ENCODE peak calls at places on chromosomes 2 and 18, in six cellular contexts. One of them, this sample, is unnamed.
A peak's percentile ranks its signal among the peaks of the same experiment; 100 is the strongest.

GRCh38 chr2:191845876-191846786 is 757 bp downstream of the CAVIN2 start:
- DNase-seq in HAP-1: no peak
- DNase-seq in fibroblast of lung: no peak
- DNase-seq in thoracic aorta: no peak
- DNase-seq in adipocyte: no peak
- DNase-seq in CD8-positive, alpha-beta T cell: no peak
- DNase-seq in this sample: peak; percentile 37

GRCh38 chr18:36427831-36428230 is 130.3 kb downstream of the FHOD3 start:
- DNase-seq in HAP-1: no peak
- DNase-seq in fibroblast of lung: no peak
- DNase-seq in thoracic aorta: no peak
- DNase-seq in adipocyte: no peak
- DNase-seq in CD8-positive, alpha-beta T cell: no peak
- DNase-seq in this sample: no peak

GRCh38 chr2:212863185-212863588 is 288.2 kb downstream of the IKZF2 start:
- DNase-seq in HAP-1: peak; percentile 28
- DNase-seq in fibroblast of lung: peak; percentile 11
- DNase-seq in thoracic aorta: no peak
- DNase-seq in adipocyte: no peak
- DNase-seq in CD8-positive, alpha-beta T cell: no peak
- DNase-seq in this sample: peak; percentile 50

GRCh38 chr2:82837588-82838304 is 1621.3 kb downstream of the SUCLG1 start:
- DNase-seq in HAP-1: no peak
- DNase-seq in fibroblast of lung: peak; percentile 87
- DNase-seq in thoracic aorta: no peak
- DNase-seq in adipocyte: peak; percentile 75
- DNase-seq in CD8-positive, alpha-beta T cell: no peak
- DNase-seq in this sample: peak; percentile 88

GRCh38 chr18:9434240-9434701 is 41.0 kb upstream of the RALBP1 start:
- DNase-seq in HAP-1: peak; percentile 73
- DNase-seq in fibroblast of lung: no peak
- DNase-seq in thoracic aorta: no peak
- DNase-seq in adipocyte: no peak
- DNase-seq in CD8-positive, alpha-beta T cell: no peak
- DNase-seq in this sample: no peak

GRCh38 chr2:134574610-134575332 is 144.0 kb downstream of the TMEM163 start:
- DNase-seq in HAP-1: no peak
- DNase-seq in fibroblast of lung: no peak
- DNase-seq in thoracic aorta: no peak
- DNase-seq in adipocyte: no peak
- DNase-seq in CD8-positive, alpha-beta T cell: no peak
- DNase-seq in this sample: no peak

GRCh38 chr18:77106331-77106730 is 26.3 kb downstream of the MBP start:
- DNase-seq in HAP-1: no peak
- DNase-seq in fibroblast of lung: no peak
- DNase-seq in thoracic aorta: no peak
- DNase-seq in adipocyte: no peak
- DNase-seq in CD8-positive, alpha-beta T cell: peak; percentile 66
- DNase-seq in this sample: no peak

GRCh38 chr2:48944961-48945360 is 189.4 kb upstream of the LHCGR start:
- DNase-seq in HAP-1: no peak
- DNase-seq in fibroblast of lung: peak; percentile 51
- DNase-seq in thoracic aorta: no peak
- DNase-seq in adipocyte: no peak
- DNase-seq in CD8-positive, alpha-beta T cell: no peak
- DNase-seq in this sample: no peak

GRCh38 chr2:205903549-205904129 is 182.3 kb downstream of the INO80D start:
- DNase-seq in HAP-1: peak; percentile 55
- DNase-seq in fibroblast of lung: no peak
- DNase-seq in thoracic aorta: no peak
- DNase-seq in adipocyte: peak; percentile 11
- DNase-seq in CD8-positive, alpha-beta T cell: no peak
- DNase-seq in this sample: no peak

GRCh38 chr2:168920504-168921157 is 19.5 kb downstream of the G6PC2 start:
- DNase-seq in HAP-1: no peak
- DNase-seq in fibroblast of lung: peak; percentile 7
- DNase-seq in thoracic aorta: no peak
- DNase-seq in adipocyte: peak; percentile 74
- DNase-seq in CD8-positive, alpha-beta T cell: no peak
- DNase-seq in this sample: no peak

GRCh38 chr2:236746833-236747232 is 177.2 kb downstream of the ACKR3 start:
- DNase-seq in HAP-1: no peak
- DNase-seq in fibroblast of lung: no peak
- DNase-seq in thoracic aorta: no peak
- DNase-seq in adipocyte: no peak
- DNase-seq in CD8-positive, alpha-beta T cell: no peak
- DNase-seq in this sample: no peak

GRCh38 chr2:160349306-160349705 is 144.3 kb downstream of the RBMS1 start:
- DNase-seq in HAP-1: no peak
- DNase-seq in fibroblast of lung: peak; percentile 52
- DNase-seq in thoracic aorta: no peak
- DNase-seq in adipocyte: no peak
- DNase-seq in CD8-positive, alpha-beta T cell: no peak
- DNase-seq in this sample: no peak
- H3K36me3 ChIP-seq in HAP-1: no peaks in the 10 kb centered on the region
- H3K36me3 ChIP-seq in fibroblast of lung: peaks cover 3% of the 10 kb centered on the region
- H3K36me3 ChIP-seq in thoracic aorta: no peaks in the 10 kb centered on the region
- H3K36me3 ChIP-seq in adipocyte: peaks cover 22% of the 10 kb centered on the region
- H3K36me3 ChIP-seq in CD8-positive, alpha-beta T cell: no peaks in the 10 kb centered on the region
- H3K36me3 ChIP-seq in this sample: no peaks in the 10 kb centered on the region

DNA sequence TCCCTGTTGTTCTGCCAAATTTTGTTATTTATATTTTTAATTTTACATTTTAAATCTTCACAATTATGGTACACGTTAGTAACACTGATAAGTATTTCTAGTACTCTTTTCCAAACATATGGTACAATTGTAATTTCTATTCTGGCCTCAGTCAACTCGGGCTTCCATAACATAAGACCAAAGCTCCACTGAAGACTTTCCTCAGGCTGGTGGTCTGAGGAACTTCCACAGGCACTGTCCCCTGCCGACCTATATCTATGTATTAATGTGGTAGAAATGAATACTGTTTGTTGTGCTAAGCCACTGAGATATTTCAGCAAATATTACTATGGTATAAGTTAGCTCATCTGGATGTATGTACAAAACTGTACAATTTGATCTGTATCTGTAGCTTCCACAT is 407.6 kb upstream of the ZNF804A start:
- DNase-seq in HAP-1: no peak
- DNase-seq in fibroblast of lung: no peak
- DNase-seq in thoracic aorta: no peak
- DNase-seq in adipocyte: no peak
- DNase-seq in CD8-positive, alpha-beta T cell: no peak
- DNase-seq in this sample: no peak
- H3K36me3 ChIP-seq in HAP-1: no peaks in the 10 kb centered on the region
- H3K36me3 ChIP-seq in fibroblast of lung: no peaks in the 10 kb centered on the region
- H3K36me3 ChIP-seq in thoracic aorta: no peaks in the 10 kb centered on the region
- H3K36me3 ChIP-seq in adipocyte: no peaks in the 10 kb centered on the region
- H3K36me3 ChIP-seq in CD8-positive, alpha-beta T cell: no peaks in the 10 kb centered on the region
- H3K36me3 ChIP-seq in this sample: no peaks in the 10 kb centered on the region

GRCh38 chr18:3252843-3253242 is 5.2 kb downstream of the MYL12A start:
- DNase-seq in HAP-1: no peak
- DNase-seq in fibroblast of lung: no peak
- DNase-seq in thoracic aorta: no peak
- DNase-seq in adipocyte: no peak
- DNase-seq in CD8-positive, alpha-beta T cell: no peak
- DNase-seq in this sample: no peak
- H3K36me3 ChIP-seq in HAP-1: peaks cover 57% of the 10 kb centered on the region
- H3K36me3 ChIP-seq in fibroblast of lung: peaks cover 17% of the 10 kb centered on the region
- H3K36me3 ChIP-seq in thoracic aorta: peaks cover 39% of the 10 kb centered on the region
- H3K36me3 ChIP-seq in adipocyte: peaks cover 60% of the 10 kb centered on the region
- H3K36me3 ChIP-seq in CD8-positive, alpha-beta T cell: peaks cover 33% of the 10 kb centered on the region
- H3K36me3 ChIP-seq in this sample: peaks cover 49% of the 10 kb centered on the region

GRCh38 chr2:15631883-15632282 is 40.2 kb downstream of the DDX1 start:
- DNase-seq in HAP-1: no peak
- DNase-seq in fibroblast of lung: no peak
- DNase-seq in thoracic aorta: no peak
- DNase-seq in adipocyte: no peak
- DNase-seq in CD8-positive, alpha-beta T cell: no peak
- DNase-seq in this sample: no peak
- H3K36me3 ChIP-seq in HAP-1: peaks cover 84% of the 10 kb centered on the region
- H3K36me3 ChIP-seq in fibroblast of lung: peaks cover 7% of the 10 kb centered on the region
- H3K36me3 ChIP-seq in thoracic aorta: peaks cover 16% of the 10 kb centered on the region
- H3K36me3 ChIP-seq in adipocyte: peaks cover 90% of the 10 kb centered on the region
- H3K36me3 ChIP-seq in CD8-positive, alpha-beta T cell: peaks cover 33% of the 10 kb centered on the region
- H3K36me3 ChIP-seq in this sample: peaks cover 24% of the 10 kb centered on the region

DNA sequence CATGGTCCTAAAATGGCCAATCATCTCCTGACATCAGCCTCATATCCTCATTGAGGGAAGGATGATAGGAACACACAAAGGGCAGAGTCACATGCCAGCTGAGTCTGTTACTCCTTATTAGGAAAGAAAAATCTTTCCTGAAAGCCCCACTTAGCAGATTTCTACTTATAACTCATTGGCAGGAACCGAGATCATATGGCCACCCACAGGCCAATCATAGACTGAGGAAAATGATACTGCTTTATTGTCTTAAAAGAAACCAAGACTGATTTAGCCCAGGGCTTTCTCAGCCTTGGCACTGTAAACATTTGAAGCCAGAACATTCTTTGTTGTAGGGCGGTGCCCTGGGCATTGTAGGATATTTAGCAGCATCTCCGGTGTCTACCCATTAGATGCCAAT is 18.7 kb downstream of the GKN2 start:
- DNase-seq in HAP-1: no peak
- DNase-seq in fibroblast of lung: no peak
- DNase-seq in thoracic aorta: no peak
- DNase-seq in adipocyte: no peak
- DNase-seq in CD8-positive, alpha-beta T cell: no peak
- DNase-seq in this sample: peak; percentile 26
- H3K36me3 ChIP-seq in HAP-1: no peaks in the 10 kb centered on the region
- H3K36me3 ChIP-seq in fibroblast of lung: no peaks in the 10 kb centered on the region
- H3K36me3 ChIP-seq in thoracic aorta: no peaks in the 10 kb centered on the region
- H3K36me3 ChIP-seq in adipocyte: no peaks in the 10 kb centered on the region
- H3K36me3 ChIP-seq in CD8-positive, alpha-beta T cell: no peaks in the 10 kb centered on the region
- H3K36me3 ChIP-seq in this sample: no peaks in the 10 kb centered on the region

DNA sequence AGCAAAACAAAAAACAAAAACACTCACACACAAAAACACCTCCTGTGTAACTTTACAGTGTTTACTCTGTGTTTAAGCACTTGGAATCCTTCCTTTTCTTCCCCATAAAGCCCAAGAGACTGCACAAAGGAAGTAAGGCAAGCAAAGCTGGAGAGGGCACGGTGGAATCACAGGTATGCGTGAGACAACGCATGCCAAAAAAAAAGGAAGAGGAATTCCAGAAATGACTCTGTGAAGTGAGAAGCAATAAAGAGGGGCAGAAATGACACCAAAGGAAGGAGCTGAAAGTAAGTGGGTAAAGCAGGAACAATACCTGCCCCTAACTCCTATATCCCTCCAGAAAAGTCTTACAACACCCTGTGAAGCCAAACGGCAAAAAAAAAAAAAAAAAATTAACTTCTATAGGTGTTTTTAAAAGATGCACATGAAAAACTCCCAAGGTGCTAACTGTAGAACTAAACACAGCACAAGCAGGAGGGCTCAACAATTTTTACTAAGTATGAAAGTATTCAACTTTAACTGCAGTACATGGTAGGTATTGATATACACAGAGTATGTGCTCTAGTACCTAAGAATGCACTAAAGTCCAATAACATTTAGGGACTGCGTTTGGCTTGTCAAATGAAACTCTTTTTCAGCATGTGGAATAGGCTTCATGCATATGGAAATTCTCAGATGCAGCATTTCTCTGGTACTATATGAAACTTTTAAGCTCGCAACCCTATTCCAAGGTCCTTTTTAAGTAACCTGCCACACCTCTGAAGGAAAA is 9.1 kb downstream of the RND3 start:
- DNase-seq in HAP-1: peak; percentile 19
- DNase-seq in fibroblast of lung: peak; percentile 70
- DNase-seq in thoracic aorta: no peak
- DNase-seq in adipocyte: peak; percentile 54
- DNase-seq in CD8-positive, alpha-beta T cell: no peak
- DNase-seq in this sample: peak; percentile 54
- H3K36me3 ChIP-seq in HAP-1: no peaks in the 10 kb centered on the region
- H3K36me3 ChIP-seq in fibroblast of lung: peaks cover 9% of the 10 kb centered on the region
- H3K36me3 ChIP-seq in thoracic aorta: peaks cover 7% of the 10 kb centered on the region
- H3K36me3 ChIP-seq in adipocyte: peaks cover 64% of the 10 kb centered on the region
- H3K36me3 ChIP-seq in CD8-positive, alpha-beta T cell: no peaks in the 10 kb centered on the region
- H3K36me3 ChIP-seq in this sample: peaks cover 20% of the 10 kb centered on the region

DNA sequence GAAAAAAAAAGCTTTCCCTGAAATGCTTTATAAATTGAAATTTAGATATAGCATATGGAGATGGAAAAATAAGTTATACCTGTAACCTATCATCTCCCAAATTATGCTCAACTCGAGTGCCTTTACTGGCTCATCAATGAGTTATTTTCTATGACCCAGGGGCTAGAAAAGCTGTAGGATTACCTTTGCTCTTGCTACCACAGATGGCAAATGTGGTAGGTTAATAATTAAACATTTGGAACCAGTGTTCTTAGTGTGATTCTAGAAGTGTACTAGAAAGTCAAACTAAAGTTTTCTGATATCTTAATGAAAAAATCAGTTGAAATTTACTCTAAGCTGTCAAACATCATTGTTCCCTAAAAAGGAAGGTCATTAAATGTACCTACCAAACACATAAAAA is 22.5 kb downstream of the ALS2 start:
- DNase-seq in HAP-1: no peak
- DNase-seq in fibroblast of lung: no peak
- DNase-seq in thoracic aorta: no peak
- DNase-seq in adipocyte: no peak
- DNase-seq in CD8-positive, alpha-beta T cell: no peak
- DNase-seq in this sample: no peak
- H3K36me3 ChIP-seq in HAP-1: peaks cover 5% of the 10 kb centered on the region
- H3K36me3 ChIP-seq in fibroblast of lung: peaks cover 11% of the 10 kb centered on the region
- H3K36me3 ChIP-seq in thoracic aorta: peaks cover 31% of the 10 kb centered on the region
- H3K36me3 ChIP-seq in adipocyte: peaks cover 61% of the 10 kb centered on the region
- H3K36me3 ChIP-seq in CD8-positive, alpha-beta T cell: no peaks in the 10 kb centered on the region
- H3K36me3 ChIP-seq in this sample: peaks cover 27% of the 10 kb centered on the region

GRCh38 chr2:47561906-47562305 is 158.9 kb downstream of the MSH2 start:
- DNase-seq in HAP-1: no peak
- DNase-seq in fibroblast of lung: no peak
- DNase-seq in thoracic aorta: no peak
- DNase-seq in adipocyte: no peak
- DNase-seq in CD8-positive, alpha-beta T cell: no peak
- DNase-seq in this sample: peak; percentile 14

GRCh38 chr2:47559079-47559684 is 156.2 kb downstream of the MSH2 start:
- DNase-seq in HAP-1: no peak
- DNase-seq in fibroblast of lung: peak; percentile 43
- DNase-seq in thoracic aorta: no peak
- DNase-seq in adipocyte: no peak
- DNase-seq in CD8-positive, alpha-beta T cell: no peak
- DNase-seq in this sample: peak; percentile 56

GRCh38 chr2:47562548-47562947 is 159.6 kb downstream of the MSH2 start:
- DNase-seq in HAP-1: no peak
- DNase-seq in fibroblast of lung: no peak
- DNase-seq in thoracic aorta: no peak
- DNase-seq in adipocyte: no peak
- DNase-seq in CD8-positive, alpha-beta T cell: no peak
- DNase-seq in this sample: no peak

GRCh38 chr2:47560107-47560819 is 157.3 kb downstream of the MSH2 start:
- DNase-seq in HAP-1: no peak
- DNase-seq in fibroblast of lung: no peak
- DNase-seq in thoracic aorta: no peak
- DNase-seq in adipocyte: no peak
- DNase-seq in CD8-positive, alpha-beta T cell: no peak
- DNase-seq in this sample: no peak

GRCh38 chr2:47561371-47561770 is 158.4 kb downstream of the MSH2 start:
- DNase-seq in HAP-1: no peak
- DNase-seq in fibroblast of lung: no peak
- DNase-seq in thoracic aorta: no peak
- DNase-seq in adipocyte: no peak
- DNase-seq in CD8-positive, alpha-beta T cell: no peak
- DNase-seq in this sample: no peak
- H3K36me3 ChIP-seq in HAP-1: no peaks in the 10 kb centered on the region
- H3K36me3 ChIP-seq in fibroblast of lung: no peaks in the 10 kb centered on the region
- H3K36me3 ChIP-seq in thoracic aorta: no peaks in the 10 kb centered on the region
- H3K36me3 ChIP-seq in adipocyte: no peaks in the 10 kb centered on the region
- H3K36me3 ChIP-seq in CD8-positive, alpha-beta T cell: no peaks in the 10 kb centered on the region
- H3K36me3 ChIP-seq in this sample: no peaks in the 10 kb centered on the region

GRCh38 chr2:196140213-196140612 is 31.2 kb downstream of the STK17B start:
- DNase-seq in HAP-1: no peak
- DNase-seq in fibroblast of lung: no peak
- DNase-seq in thoracic aorta: no peak
- DNase-seq in adipocyte: no peak
- DNase-seq in CD8-positive, alpha-beta T cell: no peak
- DNase-seq in this sample: no peak
- H3K36me3 ChIP-seq in HAP-1: peaks cover 7% of the 10 kb centered on the region
- H3K36me3 ChIP-seq in fibroblast of lung: peaks cover 6% of the 10 kb centered on the region
- H3K36me3 ChIP-seq in thoracic aorta: peaks cover 35% of the 10 kb centered on the region
- H3K36me3 ChIP-seq in adipocyte: peaks cover 86% of the 10 kb centered on the region
- H3K36me3 ChIP-seq in CD8-positive, alpha-beta T cell: peaks cover 73% of the 10 kb centered on the region
- H3K36me3 ChIP-seq in this sample: peaks cover 6% of the 10 kb centered on the region